ENCODE peak calls at places on chromosomes 2 and 18, in seven cellular contexts. T is SK-N-DZ, Z is tibial nerve, S is GM12865, V is Kasumi-1, D is uterus, M is left colon. E is an unnamed sample.

GRCh38 chr2:43171789-43172188 is 54.6 kb downstream of the ZFP36L2 start:
- DNase-seq in T (no peak), Z (peak; percentile 66), S (no peak), V (no peak), D (peak; percentile 64), M (peak; percentile 67), E (no peak)

GRCh38 chr2:223442874-223443273 is 159.3 kb downstream of the SCG2 start:
- DNase-seq in T (no peak), Z (no peak), S (no peak), V (no peak), D (no peak), M (no peak), E (no peak)

GRCh38 chr2:96116424-96116878 is at the start of gene ADRA2B:
- DNase-seq in T (no peak), Z (no peak), S (peak; percentile 76), V (peak; percentile 34), D (no peak), M (peak; percentile 79), E (peak; percentile 66)

GRCh38 chr18:11553098-11553940 is 56.1 kb upstream of the SLC35G4 start:
- DNase-seq in T (peak; percentile 32), Z (peak; percentile 76), S (peak; percentile 75), V (peak; percentile 78), D (no peak), M (no peak), E (peak; percentile 85)

GRCh38 chr2:230863442-230864121 is 1.2 kb upstream of the ITM2C start:
- DNase-seq in T (peak; percentile 24), Z (no peak), S (no peak), V (no peak), D (no peak), M (no peak), E (no peak)

GRCh38 chr2:17593445-17593840 is 52.9 kb downstream of the VSNL1 start:
- DNase-seq in T (no peak), Z (no peak), S (no peak), V (no peak), D (no peak), M (no peak), E (no peak)

GRCh38 chr2:229920011-229920781 is 1.6 kb downstream of the TRIP12 start:
- DNase-seq in T (no peak), Z (no peak), S (peak; percentile 32), V (peak; percentile 10), D (no peak), M (no peak), E (no peak)

GRCh38 chr2:37688771-37689468 is 17.5 kb upstream of the CDC42EP3 start:
- DNase-seq in T (peak; percentile 44), Z (no peak), S (no peak), V (no peak), D (peak; percentile 74), M (no peak), E (no peak)

GRCh38 chr18:58176915-58177717 is 133.1 kb downstream of the NEDD4L start:
- DNase-seq in T (no peak), Z (peak; percentile 24), S (no peak), V (no peak), D (no peak), M (no peak), E (no peak)

GRCh38 chr2:166766220-166766619 is 122.1 kb upstream of the XIRP2 start:
- DNase-seq in T (no peak), Z (no peak), S (no peak), V (no peak), D (no peak), M (no peak), E (no peak)

GRCh38 chr2:85394256-85394655 is 15.9 kb downstream of the CAPG start:
- DNase-seq in T (no peak), Z (no peak), S (no peak), V (no peak), D (peak; percentile 36), M (no peak), E (no peak)

GRCh38 chr18:44592639-44593038 is 88.0 kb upstream of the SETBP1 start:
- DNase-seq in T (no peak), Z (no peak), S (no peak), V (no peak), D (no peak), M (no peak), E (no peak)